ENCODE peak calls at places on chromosomes 4 and X, in four cellular contexts. One of them, this sample, is unnamed.

GRCh38 chr4:88006956-88007303 is 505 bp upstream of the PKD2 start:
- DNase-seq in AG09309: no peak
- DNase-seq in fibroblast of lung: no peak
- DNase-seq in colonic mucosa: no peak
- DNase-seq in this sample: peak; percentile 32

GRCh38 chr4:61200195-61200990 is at the start of gene ADGRL3:
- DNase-seq in AG09309: no peak
- DNase-seq in fibroblast of lung: peak; percentile 60
- DNase-seq in colonic mucosa: peak; percentile 19
- DNase-seq in this sample: peak; percentile 50

GRCh38 chr4:25911356-25911755 is 2.7 kb upstream of the SMIM20 start:
- DNase-seq in fibroblast of lung: no peak
- DNase-seq in colonic mucosa: no peak
- DNase-seq in AG09309: no peak
- DNase-seq in this sample: no peak

GRCh38 chr4:104896623-104897296 is 249.9 kb upstream of the TET2 start:
- DNase-seq in AG09309: no peak
- DNase-seq in fibroblast of lung: peak; percentile 40
- DNase-seq in colonic mucosa: no peak
- DNase-seq in this sample: peak; percentile 18

GRCh38 chrX:47321386-47321785 is 49.0 kb upstream of the ZNF157 start:
- DNase-seq in colonic mucosa: no peak
- DNase-seq in AG09309: no peak
- DNase-seq in fibroblast of lung: peak; percentile 62
- DNase-seq in this sample: peak; percentile 71

GRCh38 chr4:123528501-123529277 is 132.1 kb downstream of the SPRY1 start:
- DNase-seq in fibroblast of lung: no peak
- DNase-seq in AG09309: no peak
- DNase-seq in colonic mucosa: peak; percentile 41
- DNase-seq in this sample: no peak

GRCh38 chrX:57134702-57135101 is 2.5 kb downstream of the SPIN2A start:
- DNase-seq in fibroblast of lung: no peak
- DNase-seq in colonic mucosa: no peak
- DNase-seq in AG09309: no peak
- DNase-seq in this sample: no peak

GRCh38 chr4:137083571-137083970 is 448.7 kb downstream of the PCDH18 start:
- DNase-seq in colonic mucosa: no peak
- DNase-seq in AG09309: peak; percentile 5
- DNase-seq in fibroblast of lung: no peak
- DNase-seq in this sample: no peak

GRCh38 chrX:17769701-17770269 is 32.5 kb downstream of the SCML1 start:
- DNase-seq in AG09309: no peak
- DNase-seq in colonic mucosa: no peak
- DNase-seq in fibroblast of lung: no peak
- DNase-seq in this sample: no peak

GRCh38 chrX:100680756-100681155 is 36.8 kb downstream of the SRPX2 start:
- DNase-seq in fibroblast of lung: no peak
- DNase-seq in colonic mucosa: no peak
- DNase-seq in AG09309: no peak
- DNase-seq in this sample: no peak

GRCh38 chr4:37837446-37837845 is 11.0 kb downstream of the PGM2 start:
- DNase-seq in AG09309: peak; percentile 59
- DNase-seq in colonic mucosa: no peak
- DNase-seq in fibroblast of lung: peak; percentile 90
- DNase-seq in this sample: peak; percentile 63

GRCh38 chrX:134633832-134634231 is 24.4 kb downstream of the PLAC1 start:
- DNase-seq in colonic mucosa: no peak
- DNase-seq in fibroblast of lung: no peak
- DNase-seq in AG09309: no peak
- DNase-seq in this sample: no peak

GRCh38 chr4:89249716-89250361 is 57.8 kb downstream of the GPRIN3 start:
- DNase-seq in AG09309: no peak
- DNase-seq in fibroblast of lung: no peak
- DNase-seq in colonic mucosa: no peak
- DNase-seq in this sample: no peak

GRCh38 chr4:147354271-147354670 is 126.6 kb upstream of the EDNRA start:
- DNase-seq in colonic mucosa: no peak
- DNase-seq in AG09309: no peak
- DNase-seq in fibroblast of lung: no peak
- DNase-seq in this sample: no peak

GRCh38 chrX:3962511-3963350 is 249.3 kb upstream of the PRKX start:
- DNase-seq in colonic mucosa: no peak
- DNase-seq in fibroblast of lung: peak; percentile 7
- DNase-seq in AG09309: no peak
- DNase-seq in this sample: peak; percentile 45

GRCh38 chr4:2059034-2059725 is at the start of gene NAT8L:
- DNase-seq in colonic mucosa: no peak
- DNase-seq in fibroblast of lung: no peak
- DNase-seq in AG09309: no peak
- DNase-seq in this sample: no peak

GRCh38 chr4:124423160-124423559 is 289.4 kb downstream of the ANKRD50 start:
- DNase-seq in colonic mucosa: no peak
- DNase-seq in fibroblast of lung: peak; percentile 67
- DNase-seq in AG09309: no peak
- DNase-seq in this sample: peak; percentile 57

GRCh38 chrX:13855689-13856425 is 39.0 kb upstream of the GPM6B start:
- DNase-seq in fibroblast of lung: peak; percentile 26
- DNase-seq in AG09309: no peak
- DNase-seq in colonic mucosa: no peak
- DNase-seq in this sample: peak; percentile 29

GRCh38 chr4:73653695-73654106 is 33.5 kb upstream of the RASSF6 start:
- DNase-seq in fibroblast of lung: peak; percentile 33
- DNase-seq in AG09309: no peak
- DNase-seq in colonic mucosa: peak; percentile 39
- DNase-seq in this sample: peak; percentile 74

GRCh38 chrX:45954026-45954425 is 591.2 kb downstream of the ZNF674 start:
- DNase-seq in colonic mucosa: no peak
- DNase-seq in fibroblast of lung: peak; percentile 44
- DNase-seq in AG09309: no peak
- DNase-seq in this sample: no peak

GRCh38 chr4:17511950-17512795 is at the start of gene QDPR:
- DNase-seq in fibroblast of lung: peak; percentile 69
- DNase-seq in colonic mucosa: peak; percentile 82
- DNase-seq in AG09309: no peak
- DNase-seq in this sample: peak; percentile 69

GRCh38 chrX:129744881-129745321 is 6.1 kb downstream of the XPNPEP2 start:
- DNase-seq in colonic mucosa: no peak
- DNase-seq in AG09309: no peak
- DNase-seq in fibroblast of lung: no peak
- DNase-seq in this sample: no peak

GRCh38 chr4:8615366-8615765 is 22.8 kb downstream of the CPZ start:
- DNase-seq in fibroblast of lung: no peak
- DNase-seq in AG09309: no peak
- DNase-seq in colonic mucosa: no peak
- DNase-seq in this sample: no peak

GRCh38 chr4:153585021-153585420 is 99.1 kb upstream of the TLR2 start:
- DNase-seq in AG09309: no peak
- DNase-seq in fibroblast of lung: no peak
- DNase-seq in colonic mucosa: no peak
- DNase-seq in this sample: no peak

GRCh38 chr4:169952236-169953088 is 73.7 kb downstream of the MFAP3L start:
- DNase-seq in AG09309: no peak
- DNase-seq in fibroblast of lung: no peak
- DNase-seq in colonic mucosa: no peak
- DNase-seq in this sample: no peak

GRCh38 chrX:140701480-140701879 is 8.1 kb upstream of the LINC00632 start:
- DNase-seq in colonic mucosa: no peak
- DNase-seq in fibroblast of lung: peak; percentile 19
- DNase-seq in AG09309: no peak
- DNase-seq in this sample: peak; percentile 17
- TF ChIP-seq CTCF in colonic mucosa: peak; percentile 19
- TF ChIP-seq CTCF in fibroblast of lung: peak; percentile 50
- TF ChIP-seq CTCF in AG09309: peak; percentile 41
- TF ChIP-seq CTCF in this sample: peak; percentile 39

GRCh38 chrX:9788908-9789307 is 2.7 kb downstream of the SHROOM2 start:
- DNase-seq in AG09309: no peak
- DNase-seq in colonic mucosa: no peak
- DNase-seq in fibroblast of lung: no peak
- DNase-seq in this sample: no peak
- H3K4me3 ChIP-seq in AG09309: no peak overlapping the region
- H3K4me3 ChIP-seq in colonic mucosa: no peak overlapping the region
- H3K4me3 ChIP-seq in fibroblast of lung: no peak overlapping the region
- H3K4me3 ChIP-seq in this sample: no peak overlapping the region

GRCh38 chrX:53004038-53004437 is 44.6 kb upstream of the GPR173 start:
- DNase-seq in AG09309: no peak
- DNase-seq in colonic mucosa: no peak
- DNase-seq in fibroblast of lung: no peak
- DNase-seq in this sample: no peak

GRCh38 chrX:52995974-52996304 is 37.6 kb upstream of the FAM156A start:
- DNase-seq in fibroblast of lung: no peak
- DNase-seq in colonic mucosa: no peak
- DNase-seq in AG09309: no peak
- DNase-seq in this sample: no peak

GRCh38 chrX:53001958-53002357 is 43.6 kb upstream of the FAM156A start:
- DNase-seq in colonic mucosa: no peak
- DNase-seq in fibroblast of lung: no peak
- DNase-seq in AG09309: no peak
- DNase-seq in this sample: no peak

GRCh38 chrX:53003111-53003510 is 44.8 kb upstream of the FAM156A start:
- DNase-seq in fibroblast of lung: no peak
- DNase-seq in AG09309: no peak
- DNase-seq in colonic mucosa: no peak
- DNase-seq in this sample: no peak

DNA sequence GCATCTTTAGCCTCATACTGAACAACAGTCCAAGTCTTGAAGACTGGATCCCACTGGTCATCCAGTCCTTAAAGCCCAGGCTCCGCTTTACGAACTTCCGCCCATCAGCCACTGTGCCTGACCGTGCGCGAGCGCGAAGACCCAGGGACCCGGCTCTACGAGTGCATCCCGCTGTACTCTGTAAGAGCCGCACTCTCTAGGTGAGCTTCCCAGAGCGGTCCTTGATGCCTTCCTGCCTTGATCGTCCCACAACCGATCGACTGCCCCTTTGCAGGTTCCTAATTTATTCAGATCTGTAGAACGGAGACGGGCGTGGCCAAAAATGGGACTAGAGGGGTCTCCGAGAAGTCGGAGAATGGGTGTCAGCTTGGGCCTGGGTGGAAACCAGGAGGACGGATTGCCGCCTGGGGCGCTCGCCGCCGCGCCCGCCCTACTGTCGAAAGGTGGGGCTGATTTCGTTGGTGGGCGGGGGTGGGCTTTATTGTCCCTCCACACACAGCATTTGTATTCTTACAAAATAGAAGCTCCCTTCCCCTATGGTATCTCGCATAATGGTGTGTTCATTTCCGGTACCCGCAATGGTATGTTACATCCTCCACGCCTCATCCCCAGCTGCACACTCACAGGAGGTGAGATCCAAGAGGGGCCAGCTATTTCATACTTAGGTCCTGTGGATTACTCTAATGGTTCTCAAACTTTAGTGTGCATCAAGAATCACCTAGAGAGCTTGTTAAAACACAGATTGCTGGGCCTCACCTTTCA is 42.3 kb upstream of the FAM156A start:
- DNase-seq in fibroblast of lung: no peak
- DNase-seq in colonic mucosa: no peak
- DNase-seq in AG09309: no peak
- DNase-seq in this sample: no peak
- TF ChIP-seq CTCF in fibroblast of lung: no peak
- TF ChIP-seq CTCF in colonic mucosa: no peak
- TF ChIP-seq CTCF in AG09309: no peak
- TF ChIP-seq CTCF in this sample: no peak

DNA sequence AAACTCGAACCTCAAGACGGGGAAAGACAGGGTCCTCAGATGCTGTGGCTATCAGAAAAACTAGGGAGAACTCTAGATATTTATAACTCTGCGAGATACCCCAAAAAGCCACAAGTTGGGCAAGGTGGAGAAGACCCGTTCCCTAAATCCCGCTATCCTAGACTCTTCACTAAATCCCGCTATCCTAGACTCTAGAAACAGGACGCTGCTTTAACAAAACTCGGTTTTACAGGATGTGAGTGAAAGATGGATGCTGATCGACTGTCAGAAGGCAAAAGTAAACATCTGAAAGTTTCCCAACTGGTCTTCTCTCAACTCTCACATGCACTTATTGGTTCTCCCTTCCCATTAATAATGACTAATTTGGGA is 270 bp downstream of the DNAAF6 start:
- DNase-seq in AG09309: no peak
- DNase-seq in colonic mucosa: no peak
- DNase-seq in fibroblast of lung: no peak
- DNase-seq in this sample: no peak
- H3K4me3 ChIP-seq in AG09309: no peak overlapping the region
- H3K4me3 ChIP-seq in colonic mucosa: no peak overlapping the region
- H3K4me3 ChIP-seq in fibroblast of lung: no peak overlapping the region
- H3K4me3 ChIP-seq in this sample: no peak overlapping the region

GRCh38 chr4:46329118-46329976 is 60.6 kb downstream of the GABRA2 start:
- DNase-seq in colonic mucosa: peak; percentile 33
- DNase-seq in AG09309: no peak
- DNase-seq in fibroblast of lung: peak; percentile 1
- DNase-seq in this sample: peak; percentile 30
- TF ChIP-seq CTCF in colonic mucosa: peak; percentile 42
- TF ChIP-seq CTCF in AG09309: no peak
- TF ChIP-seq CTCF in fibroblast of lung: peak; percentile 57
- TF ChIP-seq CTCF in this sample: peak; percentile 42

GRCh38 chrX:44958480-44958879 is 85.5 kb downstream of the KDM6A start:
- DNase-seq in AG09309: no peak
- DNase-seq in fibroblast of lung: no peak
- DNase-seq in colonic mucosa: no peak
- DNase-seq in this sample: no peak

GRCh38 chrX:44951572-44952067 is 78.6 kb downstream of the KDM6A start:
- DNase-seq in AG09309: no peak
- DNase-seq in colonic mucosa: no peak
- DNase-seq in fibroblast of lung: no peak
- DNase-seq in this sample: no peak

GRCh38 chrX:44954562-44954961 is 81.6 kb downstream of the KDM6A start:
- DNase-seq in colonic mucosa: no peak
- DNase-seq in fibroblast of lung: peak; percentile 10
- DNase-seq in AG09309: no peak
- DNase-seq in this sample: no peak

GRCh38 chrX:44952329-44953027 is 79.5 kb downstream of the KDM6A start:
- DNase-seq in AG09309: no peak
- DNase-seq in fibroblast of lung: no peak
- DNase-seq in colonic mucosa: no peak
- DNase-seq in this sample: no peak

DNA sequence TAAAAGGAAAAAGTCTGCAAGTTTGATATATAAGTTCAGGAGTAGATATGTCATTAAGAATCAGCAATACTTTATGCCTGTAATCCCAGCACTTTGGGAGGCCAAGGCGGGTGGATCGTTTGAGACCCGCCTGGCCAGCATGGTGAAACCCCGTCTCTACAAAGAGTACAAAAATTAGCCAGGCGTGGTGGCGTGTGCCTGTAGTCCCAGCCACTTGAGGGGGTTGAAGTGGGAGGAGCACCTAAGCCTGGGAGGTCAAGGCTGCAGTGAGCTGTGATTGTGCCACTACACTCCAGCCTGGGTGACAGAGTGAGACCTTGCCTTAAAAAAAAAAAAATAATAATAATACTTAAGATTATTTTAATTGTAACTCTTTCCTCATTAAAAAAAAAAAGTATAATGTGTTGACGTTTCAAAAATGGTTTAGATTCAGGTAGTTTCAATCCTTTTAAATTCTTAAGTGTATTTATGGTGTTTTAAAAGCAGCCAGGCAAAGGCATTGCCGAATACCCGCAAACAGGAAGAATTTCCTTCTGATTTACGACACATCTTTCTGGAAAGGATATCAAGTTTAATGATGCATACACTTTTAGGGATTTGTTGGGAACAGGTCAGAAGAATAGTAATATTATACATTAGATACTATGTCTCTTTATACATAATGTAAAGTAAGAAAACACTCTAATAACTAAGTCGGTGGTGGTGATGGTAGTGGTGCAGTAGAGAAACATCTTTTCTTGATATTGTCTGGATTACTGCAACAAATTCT is 80.9 kb downstream of the KDM6A start:
- DNase-seq in AG09309: no peak
- DNase-seq in fibroblast of lung: no peak
- DNase-seq in colonic mucosa: no peak
- DNase-seq in this sample: no peak
- H3K4me3 ChIP-seq in AG09309: no peak overlapping the region
- H3K4me3 ChIP-seq in fibroblast of lung: no peak overlapping the region
- H3K4me3 ChIP-seq in colonic mucosa: no peak overlapping the region
- H3K4me3 ChIP-seq in this sample: no peak overlapping the region